ENCODE peak calls at places on chromosomes 3 and 15, in seven cellular contexts. One of them, this sample, is unnamed.

GRCh38 chr15:88391006-88391405 is 76.2 kb downstream of the MRPL46 start:
- DNase-seq in testis: no peak
- DNase-seq in cardiac fibroblast: no peak
- DNase-seq in right cardiac atrium: no peak
- DNase-seq in trophoblast cell: no peak
- DNase-seq in AG04449: no peak
- DNase-seq in CD4-positive, CD25-positive, alpha-beta regulatory T cell: no peak
- DNase-seq in this sample: no peak

GRCh38 chr15:92631721-92632120 is 23.9 kb downstream of the FAM174B start:
- DNase-seq in testis: no peak
- DNase-seq in cardiac fibroblast: no peak
- DNase-seq in right cardiac atrium: no peak
- DNase-seq in trophoblast cell: no peak
- DNase-seq in AG04449: no peak
- DNase-seq in CD4-positive, CD25-positive, alpha-beta regulatory T cell: no peak
- DNase-seq in this sample: no peak

GRCh38 chr15:71707230-71708051 is 102.9 kb upstream of the NR2E3 start:
- DNase-seq in testis: no peak
- DNase-seq in cardiac fibroblast: peak; percentile 9
- DNase-seq in right cardiac atrium: no peak
- DNase-seq in trophoblast cell: no peak
- DNase-seq in AG04449: no peak
- DNase-seq in CD4-positive, CD25-positive, alpha-beta regulatory T cell: no peak
- DNase-seq in this sample: peak; percentile 29

GRCh38 chr3:137217733-137218132 is 259.9 kb downstream of the IL20RB start:
- DNase-seq in testis: peak; percentile 53
- DNase-seq in cardiac fibroblast: no peak
- DNase-seq in right cardiac atrium: no peak
- DNase-seq in trophoblast cell: no peak
- DNase-seq in AG04449: no peak
- DNase-seq in CD4-positive, CD25-positive, alpha-beta regulatory T cell: no peak
- DNase-seq in this sample: no peak

GRCh38 chr3:17942856-17943255 is 200.4 kb upstream of the TBC1D5 start:
- DNase-seq in testis: no peak
- DNase-seq in cardiac fibroblast: peak; percentile 16
- DNase-seq in right cardiac atrium: no peak
- DNase-seq in trophoblast cell: peak; percentile 44
- DNase-seq in AG04449: no peak
- DNase-seq in CD4-positive, CD25-positive, alpha-beta regulatory T cell: no peak
- DNase-seq in this sample: no peak

GRCh38 chr3:187684880-187685279 is 14.7 kb upstream of the SST start:
- DNase-seq in testis: no peak
- DNase-seq in cardiac fibroblast: peak; percentile 33
- DNase-seq in right cardiac atrium: no peak
- DNase-seq in trophoblast cell: peak; percentile 54
- DNase-seq in AG04449: no peak
- DNase-seq in CD4-positive, CD25-positive, alpha-beta regulatory T cell: no peak
- DNase-seq in this sample: no peak

GRCh38 chr3:31041161-31041978 is 146.9 kb upstream of the GADL1 start:
- DNase-seq in testis: no peak
- DNase-seq in cardiac fibroblast: peak; percentile 88
- DNase-seq in right cardiac atrium: no peak
- DNase-seq in trophoblast cell: peak; percentile 55
- DNase-seq in AG04449: peak; percentile 52
- DNase-seq in CD4-positive, CD25-positive, alpha-beta regulatory T cell: no peak
- DNase-seq in this sample: no peak

GRCh38 chr3:71532639-71533395 is 50.7 kb downstream of the FOXP1 start:
- DNase-seq in testis: no peak
- DNase-seq in cardiac fibroblast: peak; percentile 47
- DNase-seq in right cardiac atrium: no peak
- DNase-seq in trophoblast cell: peak; percentile 25
- DNase-seq in AG04449: no peak
- DNase-seq in CD4-positive, CD25-positive, alpha-beta regulatory T cell: no peak
- DNase-seq in this sample: peak; percentile 27

GRCh38 chr3:8436667-8437287 is 64.8 kb upstream of the LMCD1 start:
- DNase-seq in testis: no peak
- DNase-seq in cardiac fibroblast: no peak
- DNase-seq in right cardiac atrium: no peak
- DNase-seq in trophoblast cell: no peak
- DNase-seq in AG04449: no peak
- DNase-seq in CD4-positive, CD25-positive, alpha-beta regulatory T cell: no peak
- DNase-seq in this sample: no peak

GRCh38 chr3:62888180-62888579 is 13.0 kb upstream of the CADPS start:
- DNase-seq in testis: no peak
- DNase-seq in cardiac fibroblast: no peak
- DNase-seq in right cardiac atrium: no peak
- DNase-seq in trophoblast cell: no peak
- DNase-seq in AG04449: no peak
- DNase-seq in CD4-positive, CD25-positive, alpha-beta regulatory T cell: no peak
- DNase-seq in this sample: no peak

GRCh38 chr3:191361456-191361855 is 31.1 kb upstream of the UTS2B start:
- DNase-seq in testis: no peak
- DNase-seq in cardiac fibroblast: no peak
- DNase-seq in right cardiac atrium: no peak
- DNase-seq in trophoblast cell: no peak
- DNase-seq in AG04449: no peak
- DNase-seq in CD4-positive, CD25-positive, alpha-beta regulatory T cell: no peak
- DNase-seq in this sample: no peak

GRCh38 chr15:39787479-39787878 is 4.8 kb upstream of the FSIP1 start:
- DNase-seq in testis: no peak
- DNase-seq in cardiac fibroblast: peak; percentile 51
- DNase-seq in right cardiac atrium: no peak
- DNase-seq in trophoblast cell: no peak
- DNase-seq in AG04449: no peak
- DNase-seq in CD4-positive, CD25-positive, alpha-beta regulatory T cell: no peak
- DNase-seq in this sample: no peak

GRCh38 chr3:166829896-166830295 is 550.2 kb downstream of the ZBBX start:
- DNase-seq in testis: no peak
- DNase-seq in cardiac fibroblast: no peak
- DNase-seq in right cardiac atrium: no peak
- DNase-seq in trophoblast cell: no peak
- DNase-seq in AG04449: no peak
- DNase-seq in CD4-positive, CD25-positive, alpha-beta regulatory T cell: no peak
- DNase-seq in this sample: no peak

GRCh38 chr15:45795487-45796069 is 160.7 kb downstream of the SQOR start:
- DNase-seq in testis: peak; percentile 43
- DNase-seq in cardiac fibroblast: peak; percentile 71
- DNase-seq in right cardiac atrium: no peak
- DNase-seq in trophoblast cell: no peak
- DNase-seq in AG04449: no peak
- DNase-seq in CD4-positive, CD25-positive, alpha-beta regulatory T cell: no peak
- DNase-seq in this sample: no peak

GRCh38 chr3:99950921-99951320 is 133.3 kb downstream of the CMSS1 start:
- DNase-seq in testis: no peak
- DNase-seq in cardiac fibroblast: no peak
- DNase-seq in right cardiac atrium: no peak
- DNase-seq in trophoblast cell: no peak
- DNase-seq in AG04449: no peak
- DNase-seq in CD4-positive, CD25-positive, alpha-beta regulatory T cell: no peak
- DNase-seq in this sample: no peak

GRCh38 chr15:52020253-52021085 is 1.4 kb downstream of the MAPK6 start:
- DNase-seq in testis: no peak
- DNase-seq in cardiac fibroblast: peak; percentile 47
- DNase-seq in right cardiac atrium: no peak
- DNase-seq in trophoblast cell: no peak
- DNase-seq in AG04449: no peak
- DNase-seq in CD4-positive, CD25-positive, alpha-beta regulatory T cell: peak; percentile 41
- DNase-seq in this sample: no peak

GRCh38 chr3:65118279-65118678 is 430.5 kb upstream of the ADAMTS9 start:
- DNase-seq in testis: no peak
- DNase-seq in cardiac fibroblast: no peak
- DNase-seq in right cardiac atrium: no peak
- DNase-seq in trophoblast cell: no peak
- DNase-seq in AG04449: no peak
- DNase-seq in CD4-positive, CD25-positive, alpha-beta regulatory T cell: no peak
- DNase-seq in this sample: no peak

GRCh38 chr3:155370764-155371503 is 77.5 kb upstream of the STRIT1 start:
- DNase-seq in testis: no peak
- DNase-seq in cardiac fibroblast: no peak
- DNase-seq in right cardiac atrium: no peak
- DNase-seq in trophoblast cell: no peak
- DNase-seq in AG04449: no peak
- DNase-seq in CD4-positive, CD25-positive, alpha-beta regulatory T cell: no peak
- DNase-seq in this sample: no peak

GRCh38 chr3:155369735-155370134 is 76.3 kb upstream of the STRIT1 start:
- DNase-seq in testis: no peak
- DNase-seq in cardiac fibroblast: no peak
- DNase-seq in right cardiac atrium: no peak
- DNase-seq in trophoblast cell: no peak
- DNase-seq in AG04449: no peak
- DNase-seq in CD4-positive, CD25-positive, alpha-beta regulatory T cell: no peak
- DNase-seq in this sample: no peak

GRCh38 chr3:155367510-155367909 is 74.0 kb upstream of the STRIT1 start:
- DNase-seq in testis: no peak
- DNase-seq in cardiac fibroblast: no peak
- DNase-seq in right cardiac atrium: no peak
- DNase-seq in trophoblast cell: no peak
- DNase-seq in AG04449: no peak
- DNase-seq in CD4-positive, CD25-positive, alpha-beta regulatory T cell: no peak
- DNase-seq in this sample: no peak

GRCh38 chr3:155370198-155370597 is 76.7 kb upstream of the STRIT1 start:
- DNase-seq in testis: peak; percentile 49
- DNase-seq in cardiac fibroblast: no peak
- DNase-seq in right cardiac atrium: peak; percentile 69
- DNase-seq in trophoblast cell: no peak
- DNase-seq in AG04449: no peak
- DNase-seq in CD4-positive, CD25-positive, alpha-beta regulatory T cell: no peak
- DNase-seq in this sample: peak; percentile 13

DNA sequence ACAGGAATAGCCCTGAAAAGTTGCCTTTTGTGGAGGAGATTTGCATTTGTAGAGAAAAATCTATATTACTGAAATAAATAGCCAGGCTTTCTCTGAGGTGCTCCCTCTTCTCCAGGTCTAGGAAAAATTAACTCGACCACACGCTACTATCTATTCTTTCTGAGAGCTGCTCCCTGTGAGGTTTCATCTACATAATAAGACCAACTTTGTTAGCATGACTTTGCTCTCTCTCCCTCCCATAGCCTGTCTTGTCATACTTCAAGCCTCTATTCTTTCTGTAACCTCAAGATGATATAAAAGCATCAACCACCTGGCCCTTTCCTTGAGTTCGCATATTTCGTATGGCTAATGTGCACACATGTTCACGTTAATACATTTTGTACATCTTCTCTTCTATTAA is 75.8 kb upstream of the STRIT1 start:
- DNase-seq in testis: no peak
- DNase-seq in cardiac fibroblast: no peak
- DNase-seq in right cardiac atrium: no peak
- DNase-seq in trophoblast cell: no peak
- DNase-seq in AG04449: no peak
- DNase-seq in CD4-positive, CD25-positive, alpha-beta regulatory T cell: no peak
- DNase-seq in this sample: no peak
- H3K4me3 ChIP-seq in testis: no peak overlapping the region
- H3K4me3 ChIP-seq in cardiac fibroblast: no peak overlapping the region
- H3K4me3 ChIP-seq in right cardiac atrium: no peak overlapping the region
- H3K4me3 ChIP-seq in trophoblast cell: no peak overlapping the region
- H3K4me3 ChIP-seq in AG04449: no peak overlapping the region
- H3K4me3 ChIP-seq in CD4-positive, CD25-positive, alpha-beta regulatory T cell: no peak overlapping the region
- H3K4me3 ChIP-seq in this sample: no peak overlapping the region

GRCh38 chr3:48428088-48428862 is 1.6 kb downstream of the PLXNB1 start:
- DNase-seq in testis: no peak
- DNase-seq in cardiac fibroblast: no peak
- DNase-seq in right cardiac atrium: no peak
- DNase-seq in trophoblast cell: no peak
- DNase-seq in AG04449: no peak
- DNase-seq in CD4-positive, CD25-positive, alpha-beta regulatory T cell: no peak
- DNase-seq in this sample: no peak
- H3K4me3 ChIP-seq in testis: peak overlapping the region; percentile 75
- H3K4me3 ChIP-seq in cardiac fibroblast: peak overlapping the region; percentile 66
- H3K4me3 ChIP-seq in right cardiac atrium: peak overlapping the region; percentile 90
- H3K4me3 ChIP-seq in trophoblast cell: peak overlapping the region; percentile 80
- H3K4me3 ChIP-seq in AG04449: peak overlapping the region; percentile 68
- H3K4me3 ChIP-seq in CD4-positive, CD25-positive, alpha-beta regulatory T cell: no peak overlapping the region
- H3K4me3 ChIP-seq in this sample: peak overlapping the region; percentile 82

DNA sequence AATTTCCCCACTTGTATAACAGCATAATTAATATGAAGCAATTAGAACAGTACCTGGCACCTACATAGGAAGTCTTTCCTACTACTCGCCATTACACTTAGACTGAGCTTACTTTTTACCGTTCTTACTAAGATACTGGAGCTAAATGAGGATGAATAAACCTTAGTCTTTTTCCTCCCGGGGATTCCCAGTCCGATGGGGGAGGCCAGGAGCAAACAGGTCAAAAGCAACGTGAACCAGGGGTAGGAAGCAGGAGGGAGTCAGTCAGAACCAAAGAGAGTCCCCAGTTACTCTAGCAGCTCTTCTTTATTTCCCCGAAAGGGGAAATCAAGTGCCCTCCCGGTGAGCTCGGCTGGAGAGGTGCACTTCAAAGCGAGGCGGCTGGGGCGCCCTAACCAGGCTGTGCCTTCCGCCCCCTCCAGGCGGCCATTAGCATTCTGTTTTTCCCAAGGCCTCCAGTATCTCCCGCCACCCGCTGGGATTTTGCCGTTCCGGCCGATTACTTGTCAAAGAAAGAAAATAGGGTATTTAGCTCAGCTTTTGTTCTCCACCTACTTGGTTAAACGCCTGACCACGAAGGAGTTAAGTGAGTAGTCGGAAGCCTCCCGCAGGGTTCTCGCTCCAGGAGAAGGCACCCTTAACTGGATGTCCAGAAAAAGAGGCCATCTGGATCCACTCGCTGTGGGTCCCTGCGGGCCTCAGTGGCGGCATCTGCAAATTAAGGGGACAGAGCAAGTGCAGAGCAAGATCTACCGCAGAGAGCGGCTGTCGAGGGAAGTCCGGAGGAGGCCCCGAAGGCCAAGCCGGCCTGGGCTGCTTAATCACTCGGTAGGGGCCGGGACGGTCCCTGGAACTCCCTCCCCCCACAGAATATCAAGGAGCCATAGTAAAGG is 6.3 kb upstream of the EOMES start:
- DNase-seq in testis: no peak
- DNase-seq in cardiac fibroblast: peak; percentile 21
- DNase-seq in right cardiac atrium: no peak
- DNase-seq in trophoblast cell: no peak
- DNase-seq in AG04449: no peak
- DNase-seq in CD4-positive, CD25-positive, alpha-beta regulatory T cell: no peak
- DNase-seq in this sample: no peak
- H3K4me3 ChIP-seq in testis: no peak overlapping the region
- H3K4me3 ChIP-seq in cardiac fibroblast: no peak overlapping the region
- H3K4me3 ChIP-seq in right cardiac atrium: peak overlapping the region; percentile 31
- H3K4me3 ChIP-seq in trophoblast cell: no peak overlapping the region
- H3K4me3 ChIP-seq in AG04449: no peak overlapping the region
- H3K4me3 ChIP-seq in CD4-positive, CD25-positive, alpha-beta regulatory T cell: peak overlapping the region; percentile 23
- H3K4me3 ChIP-seq in this sample: no peak overlapping the region

DNA sequence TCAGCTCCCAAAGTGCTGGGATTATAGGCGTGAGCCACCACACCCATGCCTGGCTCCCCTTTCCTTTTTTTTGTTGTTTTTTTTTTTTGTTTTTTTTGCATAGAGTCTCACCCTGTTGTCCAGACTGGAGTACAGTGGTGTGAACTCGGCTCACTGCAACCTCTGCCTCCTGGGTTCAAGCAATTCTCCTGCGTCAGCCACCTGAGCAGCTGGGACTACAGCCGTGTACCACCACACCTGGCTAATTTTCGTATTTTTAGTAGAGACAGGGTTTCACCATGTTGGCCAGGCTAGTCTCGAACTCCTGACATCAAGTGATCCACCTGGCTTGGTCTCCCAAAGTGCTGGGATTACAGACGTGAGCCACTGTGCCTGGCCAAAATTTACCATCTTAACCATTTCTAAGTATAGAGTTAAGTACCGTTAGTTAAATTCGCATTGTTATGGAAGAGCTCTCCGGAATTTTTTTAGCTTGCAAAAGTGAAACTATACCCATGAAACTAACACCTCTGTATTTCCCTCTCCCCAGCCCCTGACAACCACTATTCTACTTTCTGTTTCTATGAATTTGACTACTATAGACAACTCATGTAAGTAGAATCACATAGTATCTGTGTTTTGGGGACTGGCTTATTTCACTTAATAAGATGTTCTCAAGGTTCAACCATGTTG is 70.9 kb upstream of the C15orf39 start:
- DNase-seq in testis: no peak
- DNase-seq in cardiac fibroblast: no peak
- DNase-seq in right cardiac atrium: no peak
- DNase-seq in trophoblast cell: no peak
- DNase-seq in AG04449: no peak
- DNase-seq in CD4-positive, CD25-positive, alpha-beta regulatory T cell: peak; percentile 18
- DNase-seq in this sample: no peak
- H3K4me3 ChIP-seq in testis: no peak overlapping the region
- H3K4me3 ChIP-seq in cardiac fibroblast: no peak overlapping the region
- H3K4me3 ChIP-seq in right cardiac atrium: no peak overlapping the region
- H3K4me3 ChIP-seq in trophoblast cell: no peak overlapping the region
- H3K4me3 ChIP-seq in AG04449: no peak overlapping the region
- H3K4me3 ChIP-seq in CD4-positive, CD25-positive, alpha-beta regulatory T cell: peak overlapping the region; percentile 75
- H3K4me3 ChIP-seq in this sample: peak overlapping the region; percentile 20